ENCODE peak calls at places on chromosome 21, in nine cellular contexts. A is sigmoid colon; Y is stomach; I is transverse colon; H is brain microvascular endothelial cell; G is neural progenitor cell; L is endothelial cell of umbilical vein; K is HFFc6; N is CD4-positive, alpha-beta T cell. U is an unnamed sample.

GRCh38 chr21:34526618-34527290 is 14.7 kb upstream of the KCNE1 start:
- DNase-seq in K (peak), G (peak), I (peak), N (no peak), H (peak), Y (peak), A (peak), L (peak), U (peak)

GRCh38 chr21:35637431-35637830 is 422.9 kb downstream of the SETD4 start:
- DNase-seq in G (no peak), Y (peak), I (no peak), L (peak), N (no peak), A (no peak), H (peak), K (peak), U (no peak)

GRCh38 chr21:38333290-38334272 is 76.8 kb downstream of the KCNJ15 start:
- DNase-seq in A (no peak), H (no peak), G (no peak), I (no peak), L (no peak), K (no peak), N (no peak), Y (no peak), U (no peak)

GRCh38 chr21:14403681-14404318 is 20.9 kb upstream of the HSPA13 start:
- DNase-seq in I (no peak), N (no peak), Y (no peak), A (no peak), H (peak), L (peak), G (peak), K (peak), U (peak)

GRCh38 chr21:21682172-21682571 is 684.0 kb downstream of the NCAM2 start:
- DNase-seq in N (no peak), A (no peak), I (no peak), L (no peak), Y (no peak), H (peak), G (no peak), K (peak), U (no peak)

GRCh38 chr21:27703806-27704205 is 736.9 kb upstream of the ADAMTS5 start:
- DNase-seq in I (no peak), L (no peak), K (no peak), Y (no peak), G (no peak), A (no peak), H (no peak), N (no peak), U (no peak)

GRCh38 chr21:26843912-26844257 is 1.3 kb downstream of the ADAMTS1 start:
- DNase-seq in Y (no peak), A (no peak), G (peak), H (peak), I (no peak), L (no peak), K (peak), N (no peak), U (no peak)

GRCh38 chr21:35203093-35204021 is 154.3 kb upstream of the RUNX1 start:
- DNase-seq in A (no peak), Y (no peak), N (no peak), H (peak), I (no peak), K (peak), G (no peak), L (peak), U (no peak)

GRCh38 chr21:35026617-35027557 is 22.2 kb downstream of the RUNX1 start:
- DNase-seq in A (peak), K (no peak), Y (peak), L (peak), I (peak), H (peak), G (peak), N (peak), U (no peak)

GRCh38 chr21:34039678-34040382 is 33.5 kb upstream of the MRPS6 start:
- DNase-seq in H (no peak), A (no peak), G (peak), I (no peak), K (no peak), L (no peak), Y (no peak), N (no peak), U (no peak)

GRCh38 chr21:15204887-15205286 is 140.1 kb upstream of the NRIP1 start:
- DNase-seq in I (no peak), Y (no peak), K (no peak), A (no peak), H (no peak), G (no peak), L (no peak), N (no peak), U (no peak)

GRCh38 chr21:37636152-37636860 is 269.7 kb downstream of the DYRK1A start:
- DNase-seq in Y (no peak), L (peak), A (no peak), G (no peak), I (no peak), N (no peak), H (peak), K (peak), U (peak)

GRCh38 chr21:14686466-14687276 is 140.6 kb upstream of the SAMSN1 start:
- DNase-seq in N (no peak), I (no peak), H (no peak), G (no peak), L (no peak), A (no peak), Y (no peak), K (no peak), U (no peak)

GRCh38 chr21:35578350-35578782 is 482.0 kb downstream of the SETD4 start:
- DNase-seq in N (no peak), A (no peak), K (peak), L (no peak), G (no peak), Y (no peak), H (peak), I (no peak), U (no peak)

GRCh38 chr21:15063821-15064575 is 802 bp downstream of the NRIP1 start:
- DNase-seq in L (no peak), K (peak), N (no peak), G (peak), I (peak), H (peak), Y (peak), A (peak), U (peak)

GRCh38 chr21:37244506-37245083 is 22.5 kb downstream of the VPS26C start:
- DNase-seq in N (no peak), A (no peak), G (no peak), L (no peak), H (no peak), K (no peak), Y (no peak), I (no peak), U (no peak)

GRCh38 chr21:46550511-46550941 is 54.4 kb downstream of the S100B start:
- DNase-seq in H (no peak), N (peak), Y (peak), A (peak), I (no peak), L (no peak), K (no peak), G (no peak), U (no peak)

GRCh38 chr21:46599251-46599572 is 5.7 kb downstream of the S100B start:
- DNase-seq in G (peak), H (peak), A (no peak), N (no peak), L (peak), Y (no peak), I (no peak), K (peak), U (no peak)

GRCh38 chr21:24939288-24939687 is 668.0 kb downstream of the MRPL39 start:
- DNase-seq in N (no peak), Y (peak), K (no peak), I (peak), H (no peak), A (no peak), L (no peak), G (no peak), U (no peak)

DNA sequence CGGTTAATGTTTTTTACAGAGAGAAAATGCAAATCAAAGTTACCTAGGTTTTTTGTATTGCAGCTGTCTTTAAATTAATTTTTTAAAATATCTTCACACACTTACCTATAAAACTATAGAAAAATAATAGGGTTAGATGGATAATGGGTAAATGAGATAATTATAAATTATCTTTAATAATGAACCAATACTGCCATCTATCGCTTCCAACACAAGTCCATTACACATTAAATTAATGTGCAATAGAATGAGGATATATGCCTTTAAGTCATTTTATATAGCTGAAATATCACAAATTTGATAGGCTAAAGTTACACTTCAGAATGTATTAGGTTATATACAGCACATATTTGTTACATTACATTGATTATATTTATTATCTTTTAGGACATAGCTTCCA is 2212.8 kb downstream of the MRPL39 start:
- DNase-seq in H (no peak), Y (no peak), K (no peak), N (no peak), I (no peak), A (no peak), L (peak), G (no peak), U (no peak)
- TF ChIP-seq CTCF in H (no peak), Y (no peak), K (no peak), N (no peak), I (no peak), A (no peak), L (no peak), G (no peak), U (no peak)

DNA sequence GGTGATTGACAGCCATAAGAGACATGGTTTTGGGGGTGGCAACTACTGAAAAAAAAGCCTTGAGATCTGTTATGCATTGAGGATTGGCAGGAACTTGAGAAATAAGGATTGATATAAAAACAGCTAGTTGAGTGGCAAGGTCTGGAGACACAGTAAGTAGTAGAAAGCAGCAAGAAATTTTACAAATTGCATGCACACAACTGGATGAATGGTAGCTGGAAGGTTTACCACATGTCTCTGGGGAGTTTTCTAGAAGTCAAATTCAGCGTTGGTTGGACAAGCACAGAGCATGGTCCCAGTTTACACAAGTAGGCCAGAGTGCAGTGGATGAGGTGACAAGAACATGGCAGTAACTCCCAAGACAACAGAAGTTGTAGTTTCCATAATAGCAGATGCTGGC is at the start of gene KRTAP25-1:
- DNase-seq in L (no peak), A (no peak), K (no peak), I (no peak), N (no peak), H (no peak), Y (no peak), G (no peak), U (no peak)
- TF ChIP-seq CTCF in L (no peak), A (no peak), K (no peak), I (no peak), N (no peak), H (no peak), Y (no peak), G (no peak), U (no peak)

GRCh38 chr21:41933259-41934079 is 20.3 kb downstream of the C2CD2 start:
- DNase-seq in K (peak), L (peak), I (no peak), A (peak), H (no peak), G (no peak), N (no peak), Y (no peak), U (no peak)
- TF ChIP-seq CTCF in K (peak), L (peak), I (no peak), A (no peak), H (peak), G (no peak), N (no peak), Y (no peak), U (no peak)

GRCh38 chr21:32182449-32182848 is 96.4 kb downstream of the MIS18A start:
- DNase-seq in A (no peak), I (no peak), N (no peak), G (no peak), H (no peak), K (no peak), Y (no peak), L (no peak), U (no peak)
- TF ChIP-seq CTCF in A (no peak), I (no peak), N (no peak), G (no peak), H (no peak), K (no peak), Y (no peak), L (no peak), U (no peak)

GRCh38 chr21:45515241-45516061 is 26.8 kb downstream of the SLC19A1 start:
- DNase-seq in L (no peak), A (peak), Y (no peak), G (no peak), N (no peak), K (no peak), I (no peak), H (no peak), U (no peak)

GRCh38 chr21:45513003-45513706 is 29.1 kb downstream of the SLC19A1 start:
- DNase-seq in I (peak), L (no peak), A (peak), N (no peak), G (no peak), K (no peak), Y (peak), H (no peak), U (peak)

GRCh38 chr21:45516071-45516670 is 26.1 kb downstream of the SLC19A1 start:
- DNase-seq in L (no peak), A (peak), K (no peak), N (no peak), G (no peak), I (no peak), Y (no peak), H (no peak), U (no peak)

GRCh38 chr21:45513741-45514310 is 28.4 kb downstream of the SLC19A1 start:
- DNase-seq in K (no peak), G (no peak), N (no peak), A (peak), Y (no peak), H (no peak), I (no peak), L (no peak), U (no peak)

DNA sequence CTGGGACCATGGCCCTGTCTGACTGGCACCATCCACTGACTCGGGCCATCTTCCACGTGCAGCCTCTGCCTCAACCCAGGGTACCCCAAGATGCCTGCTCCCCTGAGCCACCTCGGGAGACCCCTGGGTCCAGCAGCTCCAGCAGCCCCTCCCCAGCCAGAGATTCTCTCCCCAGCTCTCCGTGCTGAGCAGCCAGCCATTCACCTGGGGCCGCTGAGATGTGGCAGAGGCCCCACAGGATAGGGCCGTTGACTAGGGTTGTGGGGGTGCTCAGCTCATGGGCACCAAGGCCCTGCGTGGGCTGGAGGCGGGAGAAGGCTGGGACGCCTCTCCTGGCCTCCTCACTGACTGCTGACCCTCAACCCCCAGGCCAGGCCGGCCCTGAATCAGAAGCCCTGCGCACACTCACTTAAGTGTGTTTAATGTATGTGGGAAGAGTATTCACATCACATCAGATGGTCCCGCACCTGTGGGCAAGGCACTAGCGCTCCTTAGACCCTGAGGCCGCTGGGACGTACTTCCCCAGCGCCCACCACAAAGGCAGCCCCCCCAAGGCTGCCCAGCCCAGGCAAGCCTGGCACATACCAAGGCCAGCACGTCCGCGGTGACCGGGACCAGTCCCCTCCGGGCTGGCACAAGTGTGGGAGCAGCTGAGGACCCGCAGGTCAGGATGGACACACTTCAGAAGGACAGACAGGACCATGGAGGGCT is 27.8 kb downstream of the SLC19A1 start:
- DNase-seq in I (no peak), G (no peak), L (no peak), H (no peak), K (no peak), N (no peak), A (peak), Y (no peak), U (no peak)
- TF ChIP-seq CTCF in I (no peak), G (no peak), L (no peak), H (no peak), K (no peak), N (no peak), A (no peak), Y (no peak), U (no peak)